ENCODE peak calls at places on chromosomes 11 and 22, in five cellular contexts. J, A, R, G and F are unnamed samples.

GRCh38 chr11:359181-359714 is 10.1 kb upstream of the B4GALNT4 start:
- DNase-seq in J (no peak), G (no peak), R (no peak), A (no peak), F (no peak)

GRCh38 chr11:57546869-57547518 is 9.6 kb downstream of the SMTNL1 start:
- DNase-seq in J (no peak), G (no peak), A (peak; percentile 75), R (no peak), F (no peak)

GRCh38 chr22:49305966-49306631 is 521.6 kb downstream of the BRD1 start:
- DNase-seq in G (no peak), A (no peak), R (no peak), J (no peak), F (no peak)

GRCh38 chr11:61141601-61142028 is 19.6 kb downstream of the VPS37C start:
- DNase-seq in R (no peak), J (no peak), G (no peak), A (no peak), F (no peak)

GRCh38 chr11:45322891-45323597 is 36.9 kb upstream of the SYT13 start:
- DNase-seq in R (no peak), A (no peak), G (no peak), J (no peak), F (no peak)

GRCh38 chr22:49370841-49371301 is 456.8 kb downstream of the BRD1 start:
- DNase-seq in R (no peak), A (no peak), J (no peak), G (no peak), F (no peak)

GRCh38 chr22:23218867-23219251 is 38.5 kb downstream of the BCR start:
- DNase-seq in G (no peak), J (no peak), A (peak; percentile 59), R (peak; percentile 59), F (peak; percentile 58)

GRCh38 chr22:20506543-20507252 is 712 bp upstream of the MED15 start:
- DNase-seq in J (no peak), G (no peak), A (no peak), R (no peak), F (no peak)

GRCh38 chr11:17760102-17761029 is 25.8 kb downstream of the KCNC1 start:
- DNase-seq in G (peak; percentile 77), A (peak; percentile 69), J (peak; percentile 12), R (peak; percentile 64), F (peak; percentile 69)

GRCh38 chr11:37141707-37142106 is 543.7 kb upstream of the RAG2 start:
- DNase-seq in R (no peak), A (no peak), J (no peak), G (no peak), F (no peak)

GRCh38 chr22:31086703-31087330 is 5.7 kb downstream of the SMTN start:
- DNase-seq in J (no peak), R (no peak), A (no peak), G (no peak), F (no peak)

GRCh38 chr11:975824-976223 is 50.2 kb downstream of the AP2A2 start:
- DNase-seq in R (peak; percentile 40), J (no peak), A (peak; percentile 44), G (peak; percentile 33), F (peak; percentile 52)

GRCh38 chr11:129146196-129146595 is 45.9 kb downstream of the ARHGAP32 start:
- DNase-seq in G (no peak), A (no peak), R (no peak), J (no peak), F (no peak)

GRCh38 chr11:86666193-86666592 is 6.2 kb downstream of the ME3 start:
- DNase-seq in A (no peak), G (no peak), R (no peak), J (no peak), F (no peak)

DNA sequence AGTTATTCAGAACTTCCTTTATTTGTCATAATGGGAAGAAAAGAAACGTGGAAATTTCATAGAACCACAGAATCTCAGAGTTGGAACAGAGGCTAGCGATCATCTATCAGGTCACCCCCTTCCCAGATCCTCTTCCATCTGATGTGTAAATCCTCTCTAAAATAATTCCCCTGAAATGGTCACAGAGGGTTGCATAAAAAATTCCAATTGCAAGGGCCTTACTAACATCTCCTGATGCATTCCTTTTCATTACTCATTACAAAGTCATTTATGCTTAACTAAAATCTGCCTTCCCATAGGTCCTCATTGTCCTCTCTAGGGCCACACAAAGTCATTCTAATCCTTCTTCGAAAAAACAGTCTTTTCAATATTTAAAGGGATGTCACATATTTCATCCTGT is 771.3 kb downstream of the DLG2 start:
- DNase-seq in G (no peak), A (no peak), R (no peak), J (no peak), F (no peak)
- TF ChIP-seq SUZ12 in G (no peak), A (no peak), R (no peak), J (no peak), F (no peak)

DNA sequence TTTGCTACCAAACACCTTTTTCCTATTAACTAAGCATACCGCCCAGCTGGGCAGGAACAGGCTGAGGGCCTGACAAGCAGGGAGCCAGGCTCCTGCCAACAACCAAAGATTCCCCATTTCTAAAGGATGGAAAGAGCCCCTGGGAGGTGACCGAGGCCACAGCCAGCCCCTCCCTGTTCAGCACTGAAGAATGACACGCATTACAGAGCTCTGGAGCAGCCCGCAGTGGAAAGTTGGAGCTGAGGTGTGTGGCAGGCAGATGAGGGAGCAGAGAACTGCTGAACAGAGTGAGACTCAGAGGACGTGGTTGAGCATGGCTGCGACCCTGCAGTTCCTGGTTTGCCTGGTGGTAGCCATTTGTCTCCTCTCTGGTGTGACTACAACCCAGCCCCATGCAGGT is at the start of gene FAM180B:
- DNase-seq in G (no peak), R (no peak), J (no peak), A (no peak), F (no peak)
- TF ChIP-seq SUZ12 in G (no peak), R (no peak), J (no peak), A (no peak), F (no peak)

GRCh38 chr22:25742918-25743708 is 1.1 kb downstream of the MYO18B start:
- DNase-seq in A (no peak), G (no peak), J (no peak), R (no peak), F (no peak)

GRCh38 chr22:25741692-25742626 is at the start of gene MYO18B:
- DNase-seq in G (no peak), J (no peak), A (no peak), R (no peak), F (no peak)

GRCh38 chr22:25735657-25736056 is 6.3 kb upstream of the MYO18B start:
- DNase-seq in R (no peak), G (no peak), J (no peak), A (no peak), F (no peak)

GRCh38 chr22:25736378-25737011 is 5.5 kb upstream of the MYO18B start:
- DNase-seq in J (no peak), A (no peak), G (no peak), R (no peak), F (no peak)

DNA sequence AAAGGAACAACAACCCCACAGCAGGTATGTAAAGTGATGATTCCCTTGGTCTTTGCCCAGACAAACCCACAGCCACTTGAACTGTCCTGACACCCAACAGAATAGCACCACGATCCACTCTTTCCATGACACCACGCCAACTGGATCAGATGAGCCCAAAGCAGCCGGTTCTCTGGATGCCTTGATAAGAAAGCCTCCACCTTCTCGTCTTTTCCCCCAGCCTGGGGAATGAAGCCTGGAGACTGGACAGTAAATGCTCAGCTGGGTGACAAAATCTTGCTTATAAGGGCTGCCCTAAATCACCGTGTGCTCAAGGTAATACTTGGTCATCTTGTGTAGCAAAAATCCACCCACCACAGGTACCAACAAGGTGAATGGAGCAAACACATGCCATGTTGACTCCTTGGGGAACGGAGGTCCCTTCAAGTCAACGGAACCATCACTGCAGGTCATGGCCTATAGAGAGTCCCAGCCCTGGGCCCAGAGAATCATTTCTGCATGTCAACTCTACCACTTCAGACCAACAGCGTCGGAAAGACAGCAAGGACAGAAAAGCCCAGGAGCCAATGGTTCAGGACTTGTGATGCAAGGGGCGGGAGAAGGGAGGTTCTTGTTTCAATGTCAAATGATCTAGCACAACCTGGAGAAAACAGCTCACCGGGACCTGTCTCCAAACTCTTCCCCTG is 2.2 kb upstream of the MYO18B start:
- DNase-seq in J (no peak), G (no peak), R (no peak), A (no peak), F (no peak)
- TF ChIP-seq SUZ12 in J (no peak), G (no peak), R (no peak), A (no peak), F (no peak)

GRCh38 chr11:117664897-117665296 is 132.1 kb downstream of the DSCAML1 start:
- DNase-seq in R (no peak), G (no peak), J (no peak), A (no peak), F (no peak)
- TF ChIP-seq SUZ12 in R (no peak), G (no peak), J (no peak), A (no peak), F (no peak)

DNA sequence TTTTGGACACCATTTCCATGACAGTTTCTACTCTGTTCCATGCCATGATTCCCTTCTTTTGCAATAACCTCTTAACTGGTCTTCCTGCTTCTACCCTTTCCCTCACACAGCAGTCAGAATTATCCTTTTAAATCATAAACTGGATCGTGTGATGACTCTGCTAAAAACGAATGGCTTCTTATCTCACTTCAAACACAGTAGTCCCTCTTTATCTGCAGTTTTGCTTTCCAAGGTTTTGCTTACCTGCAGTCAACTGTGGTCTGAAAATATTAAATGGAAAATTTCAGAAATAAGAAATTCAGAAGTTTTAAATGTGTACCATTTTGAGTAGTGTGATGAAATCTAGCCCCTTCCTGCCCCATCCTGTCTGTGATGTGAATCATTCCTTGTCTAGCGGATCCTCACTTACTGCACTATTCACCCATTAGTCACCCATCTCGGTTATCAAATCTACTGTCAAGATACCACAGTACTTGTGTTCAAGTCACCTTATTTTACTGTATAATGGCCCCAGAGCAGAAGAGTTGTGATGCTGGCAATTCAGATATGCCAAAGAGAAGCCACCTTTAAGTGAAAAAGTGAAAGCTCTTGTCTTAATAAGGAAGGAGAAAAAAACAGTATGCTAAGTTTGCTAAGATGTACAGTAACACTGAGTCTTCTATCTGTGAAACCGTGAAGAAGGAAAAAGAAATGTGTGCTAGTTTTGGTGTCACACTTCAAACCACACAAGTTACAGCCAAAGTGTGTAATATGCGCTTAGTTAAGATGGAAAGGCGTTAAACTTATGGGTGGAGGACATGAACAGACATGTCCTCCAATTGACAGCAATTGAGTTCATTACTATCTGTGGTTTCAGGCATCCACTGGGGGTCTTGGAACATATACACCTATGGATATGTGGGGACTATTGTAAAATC is 283.0 kb downstream of the DDX10 start:
- DNase-seq in J (no peak), A (no peak), R (no peak), G (no peak), F (no peak)
- TF ChIP-seq SUZ12 in J (no peak), A (no peak), R (no peak), G (no peak), F (no peak)

GRCh38 chr22:44951510-44951816 is 58.3 kb downstream of the PHF21B start:
- DNase-seq in G (no peak), J (no peak), A (no peak), R (no peak), F (no peak)
- TF ChIP-seq SUZ12 in G (no peak), J (no peak), A (no peak), R (no peak), F (no peak)

GRCh38 chr11:9462806-9463537 is 2.2 kb downstream of the ZNF143 start:
- DNase-seq in J (peak; percentile 59), A (peak; percentile 32), G (no peak), R (no peak), F (no peak)
- TF ChIP-seq SUZ12 in J (no peak), A (no peak), G (no peak), R (no peak), F (no peak)